ENCODE peak calls at places on chromosomes 2 and 18, in ten cellular contexts. X, C, L, I, E, Y, J, S, U and B are unnamed samples.

GRCh38 chr2:27855476-27855875 is 34.7 kb downstream of the RBKS start:
- DNase-seq in Y (no peak), I (no peak), X (no peak), L (peak; percentile 67), E (no peak), J (no peak), C (no peak), S (peak; percentile 46), U (no peak), B (no peak)

GRCh38 chr18:7946724-7947377 is 379.7 kb downstream of the PTPRM start:
- DNase-seq in E (no peak), I (peak; percentile 10), Y (peak; percentile 6), J (no peak), U (no peak), X (no peak), C (peak; percentile 72), S (peak; percentile 83), L (peak; percentile 87), B (no peak)

GRCh38 chr2:128322651-128323491 is 4.2 kb upstream of the HS6ST1 start:
- DNase-seq in S (no peak), I (no peak), J (peak; percentile 46), E (no peak), L (no peak), U (no peak), X (peak; percentile 83), C (no peak), Y (no peak), B (peak; percentile 74)

GRCh38 chr2:138476940-138477339 is 24.6 kb upstream of the SPOPL start:
- DNase-seq in L (no peak), U (no peak), S (no peak), X (no peak), I (no peak), C (no peak), Y (no peak), E (no peak), J (no peak), B (no peak)

GRCh38 chr2:118123561-118124232 is 35.4 kb downstream of the INSIG2 start:
- DNase-seq in J (peak; percentile 19), S (peak; percentile 86), U (no peak), X (no peak), Y (no peak), L (peak; percentile 70), C (peak; percentile 45), E (no peak), I (no peak), B (no peak)

GRCh38 chr2:196059491-196059960 is 9.1 kb downstream of the DNAH7 start:
- DNase-seq in L (peak; percentile 49), J (no peak), E (no peak), U (no peak), Y (no peak), S (no peak), X (no peak), I (no peak), C (no peak), B (no peak)

GRCh38 chr2:182826051-182826450 is 40.4 kb downstream of the FRZB start:
- DNase-seq in I (no peak), S (no peak), C (no peak), J (no peak), X (no peak), L (no peak), U (no peak), E (no peak), Y (no peak), B (no peak)

GRCh38 chr2:219440388-219441256 is 6.0 kb downstream of the SPEG start:
- DNase-seq in I (no peak), U (no peak), E (no peak), Y (no peak), S (no peak), C (no peak), J (no peak), L (no peak), X (no peak), B (no peak)

GRCh38 chr2:173578404-173579092 is 223.9 kb downstream of the CDCA7 start:
- DNase-seq in L (no peak), X (no peak), Y (no peak), C (no peak), U (no peak), E (no peak), S (peak; percentile 63), I (no peak), J (no peak), B (no peak)

GRCh38 chr2:201580486-201580885 is 62.8 kb downstream of the TMEM237 start:
- DNase-seq in C (peak; percentile 72), S (no peak), I (no peak), Y (no peak), J (no peak), X (no peak), E (no peak), U (no peak), L (peak; percentile 83), B (no peak)

GRCh38 chr2:72154386-72154785 is 6.7 kb upstream of the CYP26B1 start:
- DNase-seq in C (no peak), X (peak; percentile 74), Y (no peak), U (no peak), J (no peak), L (no peak), E (no peak), I (no peak), S (no peak), B (no peak)

GRCh38 chr18:39835303-39836030 is 2119.6 kb upstream of the PIK3C3 start:
- DNase-seq in C (peak; percentile 21), Y (no peak), J (no peak), S (no peak), U (no peak), L (peak; percentile 61), X (no peak), I (no peak), E (no peak), B (no peak)